ENCODE peak calls at places on chromosomes 13 and 19, in five cellular contexts. Y is activated CD8-positive, alpha-beta T cell treated with anti-CD3 and anti-CD28 coated beads for 36 hours; X is activated T-cell treated with anti-CD3 and anti-CD28 coated beads, Interleukin-2, amount 50 U/mL, for 72 hours; K is stimulated activated naive CD8-positive, alpha-beta T cell treated with anti-CD3 and anti-CD28 coated beads, Interleukin-15, amount 100 ng/mL, for 72 hours; R is left lung. M is an unnamed sample.

GRCh38 chr13:114131581-114132418 is 623 bp downstream of the RASA3 start:
- ATAC-seq in K (peak), R (peak), Y (peak), X (peak), M (no peak)

GRCh38 chr13:28753208-28753892 is 34.6 kb upstream of the SLC46A3 start:
- ATAC-seq in Y (no peak), X (no peak), R (peak), K (no peak), M (no peak)

GRCh38 chr13:73673931-73674330 is 460.3 kb downstream of the KLF12 start:
- ATAC-seq in Y (no peak), X (no peak), R (no peak), K (no peak), M (no peak)

GRCh38 chr13:79919109-79919508 is 421.8 kb downstream of the SPRY2 start:
- ATAC-seq in K (no peak), Y (no peak), R (no peak), X (no peak), M (no peak)

GRCh38 chr19:18657590-18658365 is 20.9 kb downstream of the KLHL26 start:
- ATAC-seq in K (no peak), Y (no peak), R (peak), X (no peak), M (no peak)

GRCh38 chr13:24341439-24341838 is 32.1 kb downstream of the C1QTNF9 start:
- ATAC-seq in K (peak), X (peak), R (no peak), Y (peak), M (peak)

GRCh38 chr13:111046590-111047141 is 68.4 kb upstream of the ARHGEF7 start:
- ATAC-seq in K (no peak), X (no peak), Y (peak), R (peak), M (peak)

GRCh38 chr19:5078179-5078578 is 109.3 kb downstream of the KDM4B start:
- ATAC-seq in R (no peak), Y (peak), X (no peak), K (no peak), M (no peak)

GRCh38 chr19:10797078-10797477 is 38.9 kb downstream of the TMED1 start:
- ATAC-seq in X (peak), Y (peak), R (no peak), K (peak), M (peak)

GRCh38 chr13:112057736-112058518 is 9.0 kb upstream of the SOX1 start:
- ATAC-seq in Y (no peak), K (no peak), R (no peak), X (no peak), M (no peak)

GRCh38 chr19:4301590-4302237 is 475 bp downstream of the TMIGD2 start:
- ATAC-seq in Y (peak), K (peak), X (peak), R (no peak), M (no peak)

GRCh38 chr13:108777421-108778420 is 148.3 kb downstream of the MYO16 start:
- ATAC-seq in Y (no peak), R (no peak), K (no peak), X (no peak), M (no peak)

GRCh38 chr13:113836917-113837553 is 26.8 kb downstream of the GAS6 start:
- ATAC-seq in R (peak), Y (no peak), X (peak), K (peak), M (peak)

GRCh38 chr13:34748078-34748477 is 194.0 kb upstream of the NBEA start:
- ATAC-seq in Y (no peak), K (no peak), R (peak), X (no peak), M (no peak)

GRCh38 chr19:48444129-48444932 is 1.5 kb upstream of the GRWD1 start:
- ATAC-seq in Y (no peak), K (no peak), X (no peak), R (no peak), M (no peak)

GRCh38 chr13:24280722-24281121 is 28.7 kb upstream of the C1QTNF9 start:
- ATAC-seq in Y (no peak), K (no peak), X (no peak), R (peak), M (no peak)

GRCh38 chr13:103156346-103156998 is 90.3 kb upstream of the SLC10A2 start:
- ATAC-seq in X (no peak), R (no peak), K (no peak), Y (no peak), M (no peak)

GRCh38 chr19:33535176-33535575 is 13.6 kb upstream of the PEPD start:
- ATAC-seq in R (no peak), K (no peak), Y (no peak), X (no peak), M (no peak)

GRCh38 chr13:50170447-50171037 is 155.3 kb downstream of the KCNRG start:
- ATAC-seq in K (no peak), R (peak), Y (no peak), X (no peak), M (no peak)

GRCh38 chr19:8569066-8569761 is 8.0 kb downstream of the MYO1F start:
- ATAC-seq in Y (peak), X (peak), R (peak), K (peak), M (peak)

GRCh38 chr19:40232949-40233810 is 6.7 kb upstream of the CCNP start:
- ATAC-seq in R (no peak), Y (no peak), K (peak), X (no peak), M (no peak)

GRCh38 chr19:38394488-38394887 is 6.0 kb downstream of the SPRED3 start:
- ATAC-seq in R (peak), K (peak), Y (peak), X (peak), M (peak)

GRCh38 chr19:55437410-55437809 is 5.7 kb downstream of the SHISA7 start:
- ATAC-seq in R (peak), X (no peak), Y (no peak), K (no peak), M (no peak)

GRCh38 chr13:30457306-30457891 is 8.3 kb downstream of the HMGB1 start:
- ATAC-seq in X (peak), R (no peak), K (no peak), Y (peak), M (no peak)

GRCh38 chr13:77907653-77908341 is 10.8 kb downstream of the EDNRB start:
- ATAC-seq in X (no peak), K (no peak), Y (no peak), R (peak), M (no peak)

GRCh38 chr13:35724480-35724879 is 248.0 kb upstream of the MAB21L1 start:
- ATAC-seq in X (no peak), Y (no peak), R (no peak), K (no peak), M (no peak)

GRCh38 chr19:51351266-51351990 is 9.5 kb upstream of the VSIG10L start:
- ATAC-seq in R (no peak), K (no peak), Y (no peak), X (no peak), M (no peak)

GRCh38 chr19:4849019-4849418 is 17.5 kb upstream of the TICAM1 start:
- ATAC-seq in K (no peak), X (no peak), R (no peak), Y (no peak), M (no peak)

GRCh38 chr19:19098084-19098702 is 34.4 kb downstream of the SLC25A42 start:
- ATAC-seq in K (no peak), X (no peak), R (no peak), Y (no peak), M (no peak)

GRCh38 chr19:49939721-49940481 is 10.6 kb upstream of the NUP62 start:
- ATAC-seq in R (no peak), Y (peak), K (peak), X (no peak), M (no peak)

GRCh38 chr13:45206340-45206739 is 5.5 kb upstream of the KCTD4 start:
- ATAC-seq in X (peak), K (peak), Y (peak), R (peak), M (peak)

GRCh38 chr13:110683203-110683883 is 22.6 kb downstream of the CARS2 start:
- ATAC-seq in K (peak), Y (no peak), X (peak), R (peak), M (no peak)

GRCh38 chr13:40508767-40509342 is 157.6 kb downstream of the FOXO1 start:
- ATAC-seq in K (peak), X (peak), Y (peak), R (no peak), M (peak)

GRCh38 chr19:56350416-56351045 is 35.9 kb upstream of the ZSCAN5A start:
- ATAC-seq in R (peak), Y (peak), X (no peak), K (peak), M (no peak)

GRCh38 chr19:29014857-29015436 is 198.0 kb downstream of the UQCRFS1 start:
- ATAC-seq in X (no peak), R (no peak), K (peak), Y (no peak), M (no peak)

GRCh38 chr13:94431987-94432386 is 47.5 kb downstream of the DCT start:
- ATAC-seq in Y (peak), K (peak), X (peak), R (no peak), M (peak)

GRCh38 chr13:105979131-105979530 is 556.3 kb downstream of the EFNB2 start:
- ATAC-seq in R (no peak), X (no peak), K (no peak), Y (no peak), M (no peak)

GRCh38 chr13:77019756-77020155 is 7.2 kb downstream of the FBXL3 start:
- ATAC-seq in Y (no peak), X (no peak), R (no peak), K (no peak), M (no peak)

M was measured in activated T-helper 17 cell treated with anti-CD3 and anti-CD28 coated beads, Interleukin-2, amount 50 U/mL, for 72 hours.